ENCODE peak calls at places on chromosome 17, in eight cellular contexts. One of them, this sample, is unnamed.

GRCh38 chr17:55845385-55845784 is 94.5 kb downstream of the PCTP start:
- DNase-seq in HTR-8/SVneo: no peak
- DNase-seq in T-helper 2 cell: no peak
- DNase-seq in COLO829: peak; percentile 31
- DNase-seq in astrocyte of the hippocampus: peak; percentile 76
- DNase-seq in upper lobe of right lung: peak; percentile 74
- DNase-seq in type B pancreatic cell: peak; percentile 77
- DNase-seq in caudate nucleus: peak; percentile 12
- DNase-seq in this sample: no peak

GRCh38 chr17:61986898-61987297 is 59.1 kb upstream of the INTS2 start:
- DNase-seq in HTR-8/SVneo: no peak
- DNase-seq in T-helper 2 cell: no peak
- DNase-seq in COLO829: no peak
- DNase-seq in astrocyte of the hippocampus: no peak
- DNase-seq in upper lobe of right lung: no peak
- DNase-seq in type B pancreatic cell: no peak
- DNase-seq in caudate nucleus: no peak
- DNase-seq in this sample: no peak

GRCh38 chr17:64732336-64733006 is 70.4 kb upstream of the SMURF2 start:
- DNase-seq in HTR-8/SVneo: no peak
- DNase-seq in T-helper 2 cell: no peak
- DNase-seq in COLO829: no peak
- DNase-seq in astrocyte of the hippocampus: peak; percentile 50
- DNase-seq in upper lobe of right lung: no peak
- DNase-seq in type B pancreatic cell: no peak
- DNase-seq in caudate nucleus: no peak
- DNase-seq in this sample: peak; percentile 95

GRCh38 chr17:79038545-79039135 is 14.7 kb downstream of the C1QTNF1 start:
- DNase-seq in HTR-8/SVneo: no peak
- DNase-seq in T-helper 2 cell: no peak
- DNase-seq in COLO829: no peak
- DNase-seq in astrocyte of the hippocampus: peak; percentile 52
- DNase-seq in upper lobe of right lung: peak; percentile 35
- DNase-seq in type B pancreatic cell: no peak
- DNase-seq in caudate nucleus: no peak
- DNase-seq in this sample: peak; percentile 95

GRCh38 chr17:42101513-42102292 is 3.4 kb upstream of the ZNF385C start:
- DNase-seq in HTR-8/SVneo: peak; percentile 80
- DNase-seq in T-helper 2 cell: peak; percentile 59
- DNase-seq in COLO829: peak; percentile 95
- DNase-seq in astrocyte of the hippocampus: peak; percentile 88
- DNase-seq in upper lobe of right lung: peak; percentile 89
- DNase-seq in type B pancreatic cell: no peak
- DNase-seq in caudate nucleus: peak; percentile 50
- DNase-seq in this sample: peak; percentile 39

GRCh38 chr17:1041746-1042145 is 44.8 kb downstream of the TIMM22 start:
- DNase-seq in HTR-8/SVneo: no peak
- DNase-seq in T-helper 2 cell: no peak
- DNase-seq in COLO829: no peak
- DNase-seq in astrocyte of the hippocampus: no peak
- DNase-seq in upper lobe of right lung: no peak
- DNase-seq in type B pancreatic cell: no peak
- DNase-seq in caudate nucleus: no peak
- DNase-seq in this sample: no peak

GRCh38 chr17:17911003-17911613 is 61.1 kb downstream of the TOM1L2 start:
- DNase-seq in HTR-8/SVneo: no peak
- DNase-seq in T-helper 2 cell: no peak
- DNase-seq in COLO829: no peak
- DNase-seq in astrocyte of the hippocampus: no peak
- DNase-seq in upper lobe of right lung: peak; percentile 51
- DNase-seq in type B pancreatic cell: no peak
- DNase-seq in caudate nucleus: no peak
- DNase-seq in this sample: no peak

GRCh38 chr17:64336760-64337413 is 53.8 kb downstream of the PECAM1 start:
- DNase-seq in HTR-8/SVneo: no peak
- DNase-seq in T-helper 2 cell: no peak
- DNase-seq in COLO829: no peak
- DNase-seq in astrocyte of the hippocampus: no peak
- DNase-seq in upper lobe of right lung: no peak
- DNase-seq in type B pancreatic cell: no peak
- DNase-seq in caudate nucleus: no peak
- DNase-seq in this sample: no peak

GRCh38 chr17:76631821-76632565 is 11.6 kb downstream of the ST6GALNAC1 start:
- DNase-seq in HTR-8/SVneo: no peak
- DNase-seq in T-helper 2 cell: no peak
- DNase-seq in COLO829: peak; percentile 98
- DNase-seq in astrocyte of the hippocampus: no peak
- DNase-seq in upper lobe of right lung: no peak
- DNase-seq in type B pancreatic cell: no peak
- DNase-seq in caudate nucleus: no peak
- DNase-seq in this sample: no peak

GRCh38 chr17:43211480-43212402 is at the start of gene TMEM106A:
- DNase-seq in HTR-8/SVneo: peak; percentile 97
- DNase-seq in T-helper 2 cell: peak; percentile 59
- DNase-seq in COLO829: peak; percentile 88
- DNase-seq in astrocyte of the hippocampus: peak; percentile 93
- DNase-seq in upper lobe of right lung: peak; percentile 91
- DNase-seq in type B pancreatic cell: no peak
- DNase-seq in caudate nucleus: peak; percentile 6
- DNase-seq in this sample: peak; percentile 69

GRCh38 chr17:8628172-8628571 is 2.4 kb downstream of the MYH10 start:
- DNase-seq in HTR-8/SVneo: peak; percentile 26
- DNase-seq in T-helper 2 cell: no peak
- DNase-seq in COLO829: no peak
- DNase-seq in astrocyte of the hippocampus: no peak
- DNase-seq in upper lobe of right lung: no peak
- DNase-seq in type B pancreatic cell: no peak
- DNase-seq in caudate nucleus: no peak
- DNase-seq in this sample: no peak

GRCh38 chr17:71184716-71185115 is 936.1 kb upstream of the SOX9 start:
- DNase-seq in HTR-8/SVneo: no peak
- DNase-seq in T-helper 2 cell: no peak
- DNase-seq in COLO829: no peak
- DNase-seq in astrocyte of the hippocampus: no peak
- DNase-seq in upper lobe of right lung: no peak
- DNase-seq in type B pancreatic cell: no peak
- DNase-seq in caudate nucleus: no peak
- DNase-seq in this sample: no peak

GRCh38 chr17:82962163-82962720 is 117.2 kb upstream of the METRNL start:
- DNase-seq in HTR-8/SVneo: no peak
- DNase-seq in T-helper 2 cell: no peak
- DNase-seq in COLO829: no peak
- DNase-seq in astrocyte of the hippocampus: peak; percentile 14
- DNase-seq in upper lobe of right lung: no peak
- DNase-seq in type B pancreatic cell: peak; percentile 57
- DNase-seq in caudate nucleus: no peak
- DNase-seq in this sample: no peak

GRCh38 chr17:78839173-78839761 is 1.3 kb downstream of the USP36 start:
- DNase-seq in HTR-8/SVneo: no peak
- DNase-seq in T-helper 2 cell: no peak
- DNase-seq in COLO829: no peak
- DNase-seq in astrocyte of the hippocampus: peak; percentile 29
- DNase-seq in upper lobe of right lung: no peak
- DNase-seq in type B pancreatic cell: no peak
- DNase-seq in caudate nucleus: no peak
- DNase-seq in this sample: peak; percentile 64

GRCh38 chr17:30950669-30951399 is 20.0 kb upstream of the RNF135 start:
- DNase-seq in HTR-8/SVneo: no peak
- DNase-seq in T-helper 2 cell: no peak
- DNase-seq in COLO829: no peak
- DNase-seq in astrocyte of the hippocampus: peak; percentile 25
- DNase-seq in upper lobe of right lung: peak; percentile 72
- DNase-seq in type B pancreatic cell: no peak
- DNase-seq in caudate nucleus: no peak
- DNase-seq in this sample: peak; percentile 87

GRCh38 chr17:60598001-60598736 is 1.8 kb upstream of the PPM1D start:
- DNase-seq in HTR-8/SVneo: no peak
- DNase-seq in T-helper 2 cell: no peak
- DNase-seq in COLO829: no peak
- DNase-seq in astrocyte of the hippocampus: no peak
- DNase-seq in upper lobe of right lung: no peak
- DNase-seq in type B pancreatic cell: no peak
- DNase-seq in caudate nucleus: no peak
- DNase-seq in this sample: no peak

GRCh38 chr17:48722924-48723554 is at the start of gene PRAC2:
- DNase-seq in HTR-8/SVneo: no peak
- DNase-seq in T-helper 2 cell: no peak
- DNase-seq in COLO829: no peak
- DNase-seq in astrocyte of the hippocampus: no peak
- DNase-seq in upper lobe of right lung: no peak
- DNase-seq in type B pancreatic cell: no peak
- DNase-seq in caudate nucleus: no peak
- DNase-seq in this sample: no peak

GRCh38 chr17:79530361-79531105 is 80.3 kb downstream of the RBFOX3 start:
- DNase-seq in HTR-8/SVneo: no peak
- DNase-seq in T-helper 2 cell: no peak
- DNase-seq in COLO829: no peak
- DNase-seq in astrocyte of the hippocampus: no peak
- DNase-seq in upper lobe of right lung: no peak
- DNase-seq in type B pancreatic cell: no peak
- DNase-seq in caudate nucleus: no peak
- DNase-seq in this sample: no peak

GRCh38 chr17:30597776-30598288 is 120.6 kb downstream of the GOSR1 start:
- DNase-seq in HTR-8/SVneo: no peak
- DNase-seq in T-helper 2 cell: no peak
- DNase-seq in COLO829: no peak
- DNase-seq in astrocyte of the hippocampus: no peak
- DNase-seq in upper lobe of right lung: no peak
- DNase-seq in type B pancreatic cell: no peak
- DNase-seq in caudate nucleus: no peak
- DNase-seq in this sample: no peak

GRCh38 chr17:18962494-18962815 is 10.5 kb downstream of the SLC5A10 start:
- DNase-seq in HTR-8/SVneo: no peak
- DNase-seq in T-helper 2 cell: no peak
- DNase-seq in COLO829: no peak
- DNase-seq in astrocyte of the hippocampus: no peak
- DNase-seq in upper lobe of right lung: no peak
- DNase-seq in type B pancreatic cell: no peak
- DNase-seq in caudate nucleus: no peak
- DNase-seq in this sample: no peak

GRCh38 chr17:48576479-48577309 is 1.5 kb downstream of the HOXB4 start:
- DNase-seq in HTR-8/SVneo: no peak
- DNase-seq in T-helper 2 cell: no peak
- DNase-seq in COLO829: no peak
- DNase-seq in astrocyte of the hippocampus: peak; percentile 67
- DNase-seq in upper lobe of right lung: no peak
- DNase-seq in type B pancreatic cell: no peak
- DNase-seq in caudate nucleus: no peak
- DNase-seq in this sample: no peak

GRCh38 chr17:79988163-79988971 is 47.3 kb downstream of the TBC1D16 start:
- DNase-seq in HTR-8/SVneo: no peak
- DNase-seq in T-helper 2 cell: no peak
- DNase-seq in COLO829: peak; percentile 65
- DNase-seq in astrocyte of the hippocampus: peak; percentile 84
- DNase-seq in upper lobe of right lung: no peak
- DNase-seq in type B pancreatic cell: no peak
- DNase-seq in caudate nucleus: no peak
- DNase-seq in this sample: peak; percentile 21

GRCh38 chr17:77738666-77739531 is 219.6 kb upstream of the TNRC6C start:
- DNase-seq in HTR-8/SVneo: no peak
- DNase-seq in T-helper 2 cell: no peak
- DNase-seq in COLO829: no peak
- DNase-seq in astrocyte of the hippocampus: peak; percentile 33
- DNase-seq in upper lobe of right lung: peak; percentile 28
- DNase-seq in type B pancreatic cell: peak; percentile 36
- DNase-seq in caudate nucleus: no peak
- DNase-seq in this sample: no peak

GRCh38 chr17:57577751-57578607 is 167.1 kb downstream of the CCDC182 start:
- DNase-seq in HTR-8/SVneo: no peak
- DNase-seq in T-helper 2 cell: no peak
- DNase-seq in COLO829: peak; percentile 15
- DNase-seq in astrocyte of the hippocampus: peak; percentile 73
- DNase-seq in upper lobe of right lung: no peak
- DNase-seq in type B pancreatic cell: no peak
- DNase-seq in caudate nucleus: no peak
- DNase-seq in this sample: no peak

GRCh38 chr17:3965123-3965800 is 1.0 kb upstream of the ATP2A3 start:
- DNase-seq in HTR-8/SVneo: peak; percentile 76
- DNase-seq in T-helper 2 cell: peak; percentile 45
- DNase-seq in COLO829: peak; percentile 14
- DNase-seq in astrocyte of the hippocampus: peak; percentile 43
- DNase-seq in upper lobe of right lung: peak; percentile 85
- DNase-seq in type B pancreatic cell: no peak
- DNase-seq in caudate nucleus: no peak
- DNase-seq in this sample: peak; percentile 5

GRCh38 chr17:75353176-75353575 is 52.3 kb downstream of the GRB2 start:
- DNase-seq in HTR-8/SVneo: no peak
- DNase-seq in T-helper 2 cell: no peak
- DNase-seq in COLO829: no peak
- DNase-seq in astrocyte of the hippocampus: no peak
- DNase-seq in upper lobe of right lung: no peak
- DNase-seq in type B pancreatic cell: no peak
- DNase-seq in caudate nucleus: no peak
- DNase-seq in this sample: no peak

GRCh38 chr17:48626470-48627241 is 498 bp upstream of the HOXB9 start:
- DNase-seq in HTR-8/SVneo: peak; percentile 97
- DNase-seq in T-helper 2 cell: no peak
- DNase-seq in COLO829: no peak
- DNase-seq in astrocyte of the hippocampus: no peak
- DNase-seq in upper lobe of right lung: no peak
- DNase-seq in type B pancreatic cell: no peak
- DNase-seq in caudate nucleus: no peak
- DNase-seq in this sample: peak; percentile 95

GRCh38 chr17:28497931-28498330 is 8.2 kb upstream of the FOXN1 start:
- DNase-seq in HTR-8/SVneo: no peak
- DNase-seq in T-helper 2 cell: no peak
- DNase-seq in COLO829: no peak
- DNase-seq in astrocyte of the hippocampus: no peak
- DNase-seq in upper lobe of right lung: no peak
- DNase-seq in type B pancreatic cell: no peak
- DNase-seq in caudate nucleus: no peak
- DNase-seq in this sample: no peak

GRCh38 chr17:74807925-74808324 is 31.8 kb upstream of the NAT9 start:
- DNase-seq in HTR-8/SVneo: no peak
- DNase-seq in T-helper 2 cell: no peak
- DNase-seq in COLO829: no peak
- DNase-seq in astrocyte of the hippocampus: peak; percentile 56
- DNase-seq in upper lobe of right lung: no peak
- DNase-seq in type B pancreatic cell: no peak
- DNase-seq in caudate nucleus: no peak
- DNase-seq in this sample: no peak

GRCh38 chr17:66834919-66835454 is at the start of gene CACNG5:
- DNase-seq in HTR-8/SVneo: no peak
- DNase-seq in T-helper 2 cell: no peak
- DNase-seq in COLO829: no peak
- DNase-seq in astrocyte of the hippocampus: peak; percentile 23
- DNase-seq in upper lobe of right lung: peak; percentile 57
- DNase-seq in type B pancreatic cell: no peak
- DNase-seq in caudate nucleus: no peak
- DNase-seq in this sample: no peak

GRCh38 chr17:50177983-50178834 is 12.4 kb downstream of the SGCA start:
- DNase-seq in HTR-8/SVneo: peak; percentile 94
- DNase-seq in T-helper 2 cell: no peak
- DNase-seq in COLO829: peak; percentile 77
- DNase-seq in astrocyte of the hippocampus: peak; percentile 97
- DNase-seq in upper lobe of right lung: peak; percentile 88
- DNase-seq in type B pancreatic cell: no peak
- DNase-seq in caudate nucleus: peak; percentile 37
- DNase-seq in this sample: peak; percentile 99

GRCh38 chr17:61007980-61008379 is 330.3 kb downstream of the BCAS3 start:
- DNase-seq in HTR-8/SVneo: no peak
- DNase-seq in T-helper 2 cell: no peak
- DNase-seq in COLO829: peak; percentile 7
- DNase-seq in astrocyte of the hippocampus: no peak
- DNase-seq in upper lobe of right lung: no peak
- DNase-seq in type B pancreatic cell: no peak
- DNase-seq in caudate nucleus: no peak
- DNase-seq in this sample: no peak

GRCh38 chr17:44642861-44643260 is 13.4 kb upstream of the MEIOC start:
- DNase-seq in HTR-8/SVneo: no peak
- DNase-seq in T-helper 2 cell: no peak
- DNase-seq in COLO829: no peak
- DNase-seq in astrocyte of the hippocampus: no peak
- DNase-seq in upper lobe of right lung: no peak
- DNase-seq in type B pancreatic cell: no peak
- DNase-seq in caudate nucleus: no peak
- DNase-seq in this sample: no peak

This sample was measured in RCC 7860.